ENCODE peak calls at places on chromosomes 12 and 14, in six cellular contexts. One of them, this sample, is unnamed.

GRCh38 chr12:74722709-74723108 is 185.1 kb downstream of the ATXN7L3B start:
- DNase-seq in HCT116: no peak
- DNase-seq in hepatocyte: no peak
- DNase-seq in PC-3: no peak
- DNase-seq in GM23248: no peak
- DNase-seq in MM.1S: no peak
- DNase-seq in this sample: peak

GRCh38 chr12:50353869-50354593 is 42.4 kb downstream of the FAM186A start:
- DNase-seq in HCT116: no peak
- DNase-seq in hepatocyte: no peak
- DNase-seq in PC-3: no peak
- DNase-seq in GM23248: no peak
- DNase-seq in MM.1S: no peak
- DNase-seq in this sample: no peak

GRCh38 chr12:30769802-30770201 is 15.1 kb upstream of the CAPRIN2 start:
- DNase-seq in HCT116: no peak
- DNase-seq in hepatocyte: no peak
- DNase-seq in PC-3: peak
- DNase-seq in GM23248: no peak
- DNase-seq in MM.1S: no peak
- DNase-seq in this sample: no peak

GRCh38 chr14:70018713-70019201 is 139.5 kb downstream of the SMOC1 start:
- DNase-seq in HCT116: no peak
- DNase-seq in hepatocyte: no peak
- DNase-seq in PC-3: no peak
- DNase-seq in GM23248: peak
- DNase-seq in MM.1S: peak
- DNase-seq in this sample: no peak

GRCh38 chr12:106815741-106816140 is 41.3 kb downstream of the RIC8B start:
- DNase-seq in HCT116: no peak
- DNase-seq in hepatocyte: no peak
- DNase-seq in PC-3: no peak
- DNase-seq in GM23248: no peak
- DNase-seq in MM.1S: no peak
- DNase-seq in this sample: no peak

GRCh38 chr14:35416108-35416750 is 11.7 kb upstream of the NFKBIA start:
- DNase-seq in HCT116: no peak
- DNase-seq in hepatocyte: no peak
- DNase-seq in PC-3: peak
- DNase-seq in GM23248: no peak
- DNase-seq in MM.1S: peak
- DNase-seq in this sample: no peak

GRCh38 chr12:106254724-106255123 is 6.9 kb upstream of the CKAP4 start:
- DNase-seq in HCT116: no peak
- DNase-seq in hepatocyte: no peak
- DNase-seq in PC-3: no peak
- DNase-seq in GM23248: no peak
- DNase-seq in MM.1S: no peak
- DNase-seq in this sample: peak

GRCh38 chr12:82124711-82125110 is 233.5 kb downstream of the CCDC59 start:
- DNase-seq in HCT116: no peak
- DNase-seq in hepatocyte: peak
- DNase-seq in PC-3: peak
- DNase-seq in GM23248: peak
- DNase-seq in MM.1S: no peak
- DNase-seq in this sample: no peak

GRCh38 chr14:95551435-95551834 is 16.6 kb downstream of the GLRX5 start:
- DNase-seq in HCT116: no peak
- DNase-seq in hepatocyte: no peak
- DNase-seq in PC-3: no peak
- DNase-seq in GM23248: no peak
- DNase-seq in MM.1S: no peak
- DNase-seq in this sample: no peak

GRCh38 chr14:63677891-63678379 is 36.3 kb upstream of the WDR89 start:
- DNase-seq in HCT116: no peak
- DNase-seq in hepatocyte: peak
- DNase-seq in PC-3: peak
- DNase-seq in GM23248: peak
- DNase-seq in MM.1S: no peak
- DNase-seq in this sample: no peak

GRCh38 chr12:131095826-131096680 is 142.3 kb downstream of the ADGRD1 start:
- DNase-seq in HCT116: no peak
- DNase-seq in hepatocyte: no peak
- DNase-seq in PC-3: no peak
- DNase-seq in GM23248: no peak
- DNase-seq in MM.1S: no peak
- DNase-seq in this sample: no peak

GRCh38 chr14:103512701-103513611 is 9.7 kb downstream of the CKB start:
- DNase-seq in HCT116: no peak
- DNase-seq in hepatocyte: peak
- DNase-seq in PC-3: peak
- DNase-seq in GM23248: peak
- DNase-seq in MM.1S: no peak
- DNase-seq in this sample: peak

GRCh38 chr14:61337893-61338292 is 16.5 kb downstream of the PRKCH start:
- DNase-seq in HCT116: no peak
- DNase-seq in hepatocyte: no peak
- DNase-seq in PC-3: no peak
- DNase-seq in GM23248: no peak
- DNase-seq in MM.1S: no peak
- DNase-seq in this sample: no peak

GRCh38 chr12:52195065-52195730 is 3.4 kb upstream of the KRT80 start:
- DNase-seq in HCT116: no peak
- DNase-seq in hepatocyte: peak
- DNase-seq in PC-3: peak
- DNase-seq in GM23248: no peak
- DNase-seq in MM.1S: no peak
- DNase-seq in this sample: no peak

GRCh38 chr14:31692376-31692781 is 131.2 kb downstream of the NUBPL start:
- DNase-seq in HCT116: no peak
- DNase-seq in hepatocyte: no peak
- DNase-seq in PC-3: no peak
- DNase-seq in GM23248: peak
- DNase-seq in MM.1S: peak
- DNase-seq in this sample: no peak

GRCh38 chr14:99644723-99645544 is at the start of gene HHIPL1:
- DNase-seq in HCT116: no peak
- DNase-seq in hepatocyte: peak
- DNase-seq in PC-3: peak
- DNase-seq in GM23248: peak
- DNase-seq in MM.1S: no peak
- DNase-seq in this sample: peak

GRCh38 chr14:66380143-66380542 is 106.0 kb upstream of the CCDC196 start:
- DNase-seq in HCT116: no peak
- DNase-seq in hepatocyte: no peak
- DNase-seq in PC-3: no peak
- DNase-seq in GM23248: no peak
- DNase-seq in MM.1S: no peak
- DNase-seq in this sample: no peak

GRCh38 chr12:32399373-32400113 is at the start of gene FGD4:
- DNase-seq in HCT116: peak
- DNase-seq in hepatocyte: peak
- DNase-seq in PC-3: peak
- DNase-seq in GM23248: peak
- DNase-seq in MM.1S: peak
- DNase-seq in this sample: peak

GRCh38 chr14:95841680-95842079 is 35.0 kb upstream of the TUNAR start:
- DNase-seq in HCT116: no peak
- DNase-seq in hepatocyte: no peak
- DNase-seq in PC-3: no peak
- DNase-seq in GM23248: no peak
- DNase-seq in MM.1S: no peak
- DNase-seq in this sample: no peak

GRCh38 chr12:80892597-80893445 is 44.9 kb downstream of the LIN7A start:
- DNase-seq in HCT116: no peak
- DNase-seq in hepatocyte: no peak
- DNase-seq in PC-3: no peak
- DNase-seq in GM23248: peak
- DNase-seq in MM.1S: no peak
- DNase-seq in this sample: no peak

GRCh38 chr12:27305673-27306504 is 26.7 kb upstream of the BMAL2 start:
- DNase-seq in HCT116: peak
- DNase-seq in hepatocyte: peak
- DNase-seq in PC-3: peak
- DNase-seq in GM23248: peak
- DNase-seq in MM.1S: peak
- DNase-seq in this sample: peak

GRCh38 chr14:75294649-75295033 is 16.0 kb downstream of the FOS start:
- DNase-seq in HCT116: no peak
- DNase-seq in hepatocyte: peak
- DNase-seq in PC-3: no peak
- DNase-seq in GM23248: no peak
- DNase-seq in MM.1S: no peak
- DNase-seq in this sample: peak

GRCh38 chr14:75292886-75293285 is 14.3 kb downstream of the FOS start:
- DNase-seq in HCT116: no peak
- DNase-seq in hepatocyte: no peak
- DNase-seq in PC-3: no peak
- DNase-seq in GM23248: no peak
- DNase-seq in MM.1S: no peak
- DNase-seq in this sample: no peak

GRCh38 chr14:75295061-75295461 is 16.4 kb downstream of the FOS start:
- DNase-seq in HCT116: no peak
- DNase-seq in hepatocyte: peak
- DNase-seq in PC-3: peak
- DNase-seq in GM23248: peak
- DNase-seq in MM.1S: no peak
- DNase-seq in this sample: peak

GRCh38 chr14:75295491-75296338 is 17.1 kb downstream of the FOS start:
- DNase-seq in HCT116: no peak
- DNase-seq in hepatocyte: peak
- DNase-seq in PC-3: peak
- DNase-seq in GM23248: peak
- DNase-seq in MM.1S: peak
- DNase-seq in this sample: peak

DNA sequence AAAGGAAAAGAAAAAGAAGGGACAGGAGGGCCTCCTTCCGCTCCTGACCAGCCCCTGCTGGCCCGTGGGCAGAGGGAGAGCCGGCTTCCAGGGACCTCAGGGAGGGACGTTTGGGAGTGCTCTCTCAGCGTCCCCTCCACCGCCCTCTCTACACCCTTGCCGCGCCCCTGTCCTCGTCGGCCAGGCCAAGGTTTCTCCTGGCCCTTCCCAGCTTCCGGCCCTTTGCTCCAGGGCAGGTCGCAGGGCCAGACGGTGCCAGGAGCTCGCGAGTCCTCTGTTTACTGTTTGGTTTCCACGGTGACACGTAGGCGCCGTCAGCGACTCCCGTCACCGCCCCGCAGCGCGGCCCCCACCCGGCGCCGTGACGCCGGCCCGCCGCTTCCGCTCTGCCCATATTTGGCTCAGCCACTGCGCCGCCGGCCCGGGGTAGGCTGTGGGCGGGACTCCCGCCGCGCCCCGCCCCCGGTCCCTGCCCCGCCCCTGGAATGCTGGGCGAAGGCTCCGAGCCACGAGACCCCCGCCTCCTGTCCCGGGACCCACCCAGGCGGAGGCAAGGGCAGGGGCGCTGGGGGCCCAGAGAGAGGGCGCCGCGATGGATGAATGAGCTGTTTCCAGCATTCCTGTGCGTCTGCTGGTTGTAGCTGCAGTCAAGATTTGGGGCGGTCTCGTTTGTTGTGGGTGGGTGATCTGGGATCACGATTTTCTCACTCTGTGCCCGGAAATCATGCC is 15.5 kb downstream of the FOS start:
- DNase-seq in HCT116: peak
- DNase-seq in hepatocyte: peak
- DNase-seq in PC-3: peak
- DNase-seq in GM23248: peak
- DNase-seq in MM.1S: peak
- DNase-seq in this sample: peak
- H2AFZ ChIP-seq in HCT116: peak
- H2AFZ ChIP-seq in hepatocyte: peak
- H2AFZ ChIP-seq in PC-3: peak
- H2AFZ ChIP-seq in GM23248: peak
- H2AFZ ChIP-seq in MM.1S: peak
- H2AFZ ChIP-seq in this sample: no peak

GRCh38 chr12:79648872-79649271 is 41.9 kb downstream of the PAWR start:
- DNase-seq in HCT116: no peak
- DNase-seq in hepatocyte: no peak
- DNase-seq in PC-3: no peak
- DNase-seq in GM23248: no peak
- DNase-seq in MM.1S: no peak
- DNase-seq in this sample: no peak

GRCh38 chr12:79650440-79650839 is 40.3 kb downstream of the PAWR start:
- DNase-seq in HCT116: no peak
- DNase-seq in hepatocyte: no peak
- DNase-seq in PC-3: no peak
- DNase-seq in GM23248: no peak
- DNase-seq in MM.1S: no peak
- DNase-seq in this sample: no peak

GRCh38 chr12:79644274-79645234 is 46.2 kb downstream of the PAWR start:
- DNase-seq in HCT116: no peak
- DNase-seq in hepatocyte: no peak
- DNase-seq in PC-3: no peak
- DNase-seq in GM23248: no peak
- DNase-seq in MM.1S: no peak
- DNase-seq in this sample: no peak

GRCh38 chr12:79643821-79644220 is 46.9 kb downstream of the PAWR start:
- DNase-seq in HCT116: no peak
- DNase-seq in hepatocyte: no peak
- DNase-seq in PC-3: peak
- DNase-seq in GM23248: no peak
- DNase-seq in MM.1S: no peak
- DNase-seq in this sample: no peak

GRCh38 chr12:79645235-79645630 is 45.5 kb downstream of the PAWR start:
- DNase-seq in HCT116: no peak
- DNase-seq in hepatocyte: no peak
- DNase-seq in PC-3: no peak
- DNase-seq in GM23248: no peak
- DNase-seq in MM.1S: no peak
- DNase-seq in this sample: no peak
- TF ChIP-seq EZH2phosphoT487 in HCT116: no peak
- TF ChIP-seq EZH2phosphoT487 in hepatocyte: no peak
- TF ChIP-seq EZH2phosphoT487 in PC-3: no peak
- TF ChIP-seq EZH2phosphoT487 in GM23248: no peak
- TF ChIP-seq EZH2phosphoT487 in MM.1S: no peak
- TF ChIP-seq EZH2phosphoT487 in this sample: no peak

DNA sequence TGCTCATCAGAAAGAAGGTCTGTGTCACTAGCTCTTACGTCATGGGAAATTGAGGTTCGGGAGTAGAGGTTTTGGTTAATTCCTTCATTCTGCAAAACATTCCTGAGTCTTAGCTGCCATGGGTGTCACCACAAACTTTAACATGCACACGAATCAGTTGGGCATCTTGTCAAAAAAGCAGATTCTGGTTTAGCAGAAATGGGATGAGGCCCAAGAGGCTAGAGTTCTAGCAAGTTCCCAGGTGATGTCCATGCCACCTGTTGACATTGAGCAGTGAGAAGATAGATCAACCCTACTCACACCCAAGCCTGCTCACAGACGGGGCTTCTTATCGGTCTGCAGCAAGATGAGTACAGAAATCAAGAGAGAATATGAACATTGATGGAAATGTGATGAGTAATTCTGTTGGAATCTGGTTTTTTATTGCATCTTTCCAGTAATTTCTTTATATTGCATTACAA is 11.7 kb upstream of the RIN3 start:
- DNase-seq in HCT116: no peak
- DNase-seq in hepatocyte: no peak
- DNase-seq in PC-3: peak
- DNase-seq in GM23248: peak
- DNase-seq in MM.1S: no peak
- DNase-seq in this sample: no peak
- H2AFZ ChIP-seq in HCT116: no peak
- H2AFZ ChIP-seq in hepatocyte: no peak
- H2AFZ ChIP-seq in PC-3: no peak
- H2AFZ ChIP-seq in GM23248: no peak
- H2AFZ ChIP-seq in MM.1S: no peak
- H2AFZ ChIP-seq in this sample: no peak

GRCh38 chr12:115667116-115667515 is 610.4 kb downstream of the MED13L start:
- DNase-seq in HCT116: no peak
- DNase-seq in hepatocyte: no peak
- DNase-seq in PC-3: no peak
- DNase-seq in GM23248: no peak
- DNase-seq in MM.1S: no peak
- DNase-seq in this sample: no peak
- TF ChIP-seq EZH2phosphoT487 in HCT116: no peak
- TF ChIP-seq EZH2phosphoT487 in hepatocyte: no peak
- TF ChIP-seq EZH2phosphoT487 in PC-3: no peak
- TF ChIP-seq EZH2phosphoT487 in GM23248: no peak
- TF ChIP-seq EZH2phosphoT487 in MM.1S: no peak
- TF ChIP-seq EZH2phosphoT487 in this sample: no peak

This sample was measured in GM23338.